ENCODE peak calls at places on chromosomes 12 and 14, in eight cellular contexts. S, H, Y, I, E, A, C and D are unnamed samples. For H3K4me1, the result is how much of the 10 kb centered on the place peaks cover.

GRCh38 chr12:109762071-109762672 is 48.5 kb downstream of the FAM222A start:
- DNase-seq in Y (no peak), A (no peak), H (no peak), E (no peak), C (no peak), S (no peak), I (no peak), D (no peak)

GRCh38 chr14:29900609-29901350 is 26.9 kb downstream of the PRKD1 start:
- DNase-seq in S (no peak), Y (no peak), C (no peak), A (no peak), E (no peak), I (no peak), H (no peak), D (no peak)

GRCh38 chr14:61244051-61244450 is 37.1 kb downstream of the TMEM30B start:
- DNase-seq in A (no peak), I (no peak), C (no peak), S (no peak), Y (no peak), H (no peak), E (no peak), D (no peak)

GRCh38 chr12:125128806-125129571 is 63.8 kb downstream of the AACS start:
- DNase-seq in A (no peak), S (no peak), I (no peak), H (no peak), Y (no peak), E (no peak), C (no peak), D (no peak)

GRCh38 chr12:50986961-50987737 is 34.8 kb downstream of the HIGD1C start:
- DNase-seq in S (peak), A (peak), Y (peak), I (peak), E (peak), C (peak), H (peak), D (peak)

GRCh38 chr12:121668750-121669524 is 517 bp downstream of the MORN3 start:
- DNase-seq in I (peak), E (no peak), S (no peak), C (peak), Y (peak), H (peak), A (peak), D (peak)

GRCh38 chr14:72631401-72631800 is 262.5 kb downstream of the DPF3 start:
- DNase-seq in I (no peak), S (no peak), A (no peak), H (no peak), E (no peak), C (no peak), Y (no peak), D (no peak)

GRCh38 chr12:52721838-52722470 is 18.6 kb upstream of the KRT77 start:
- DNase-seq in A (no peak), E (no peak), S (no peak), H (no peak), I (no peak), Y (no peak), C (no peak), D (no peak)

GRCh38 chr12:14554281-14555008 is 13.2 kb downstream of the PLBD1 start:
- DNase-seq in Y (peak), A (no peak), E (no peak), S (peak), I (no peak), H (peak), C (peak), D (no peak)

GRCh38 chr12:18955594-18955993 is 173.9 kb upstream of the PLEKHA5 start:
- DNase-seq in C (no peak), Y (peak), E (no peak), A (no peak), H (peak), S (no peak), I (no peak), D (no peak)

GRCh38 chr12:48875944-48876520 is 10.4 kb upstream of the RND1 start:
- DNase-seq in E (no peak), Y (peak), C (no peak), H (no peak), S (no peak), I (no peak), A (no peak), D (no peak)

GRCh38 chr12:9711664-9712063 is 21.2 kb downstream of the CLECL1 start:
- DNase-seq in C (no peak), I (no peak), E (no peak), A (peak), S (no peak), H (no peak), Y (peak), D (no peak)

GRCh38 chr12:56362130-56363059 is at the start of gene APOF:
- DNase-seq in E (no peak), I (no peak), Y (no peak), H (no peak), A (no peak), C (no peak), S (no peak), D (no peak)

GRCh38 chr12:42741771-42742510 is 152.4 kb upstream of the PRICKLE1 start:
- DNase-seq in S (no peak), E (no peak), H (peak), I (no peak), Y (peak), A (no peak), C (no peak), D (no peak)

GRCh38 chr14:95508377-95508776 is 8.1 kb downstream of the SYNE3 start:
- DNase-seq in E (no peak), S (no peak), C (no peak), A (no peak), I (no peak), H (no peak), Y (no peak), D (no peak)
- H3K4me2 ChIP-seq in E (no peak), S (peak), C (no peak), A (no peak), I (peak), H (peak), Y (no peak), D (no peak)

DNA sequence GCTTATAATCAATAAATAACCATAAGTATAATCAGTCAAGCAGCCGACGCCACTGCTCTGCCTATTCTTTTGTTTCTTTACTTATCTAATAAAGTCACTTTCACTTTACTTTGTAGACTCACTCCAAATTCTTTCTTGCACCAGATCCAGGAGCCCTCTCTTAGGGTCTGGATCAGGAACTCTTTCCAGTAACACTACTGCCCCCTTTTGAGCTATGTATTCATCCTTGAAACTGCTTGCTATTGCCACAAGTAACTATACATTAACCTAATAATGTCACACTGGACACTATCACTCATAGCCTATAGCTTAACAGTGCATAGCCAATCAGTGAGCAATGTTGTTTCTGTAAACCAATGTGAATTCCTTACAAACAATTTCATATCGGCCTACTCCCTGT is 2.8 kb upstream of the NID2 start:
- DNase-seq in E (no peak), S (no peak), C (no peak), A (peak), I (no peak), Y (peak), H (peak), D (peak)
- H3K4me1 ChIP-seq in E (under half), S (under half), C (under half), A (under half), I (under half), Y (under half), H (under half), D (under half)

DNA sequence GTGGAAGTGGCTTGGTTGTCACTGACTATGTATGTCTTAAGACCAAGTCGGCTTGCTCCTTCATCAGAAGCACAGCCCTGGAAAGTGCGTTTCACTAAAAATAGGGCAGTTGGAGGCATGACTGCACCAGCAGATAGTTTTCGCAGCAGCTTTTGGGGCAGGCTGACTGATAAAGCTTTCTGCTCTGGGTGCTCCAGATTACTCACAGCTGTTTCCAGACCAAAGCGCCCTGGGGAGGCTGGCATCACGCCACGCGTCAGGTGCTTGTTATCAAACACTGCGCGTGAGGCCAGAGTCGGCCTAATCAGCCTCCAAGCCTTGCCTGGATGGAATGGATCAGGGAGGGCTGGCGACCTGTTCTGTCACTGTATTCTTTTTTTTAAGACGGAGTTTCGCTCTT is 13.3 kb upstream of the LRRC10 start:
- DNase-seq in C (no peak), A (no peak), H (no peak), S (no peak), I (peak), Y (no peak), E (no peak), D (no peak)
- TF ChIP-seq EZH2phosphoT487 in C (no peak), A (no peak), H (no peak), S (no peak), I (no peak), Y (no peak), E (no peak), D (no peak)

GRCh38 chr12:54045868-54046529 is 7.6 kb upstream of the HOXC4 start:
- DNase-seq in I (no peak), Y (no peak), S (no peak), E (no peak), H (no peak), C (no peak), A (no peak), D (no peak)

GRCh38 chr12:54048694-54049093 is 4.9 kb upstream of the HOXC4 start:
- DNase-seq in A (no peak), H (no peak), S (no peak), E (no peak), I (no peak), C (no peak), Y (no peak), D (no peak)

GRCh38 chr12:54047964-54048303 is 5.7 kb upstream of the HOXC4 start:
- DNase-seq in E (no peak), C (no peak), Y (no peak), H (no peak), I (no peak), A (no peak), S (no peak), D (peak)

GRCh38 chr12:54046809-54047159 is 6.9 kb upstream of the HOXC4 start:
- DNase-seq in I (no peak), H (no peak), Y (no peak), E (no peak), A (no peak), C (no peak), S (no peak), D (no peak)

GRCh38 chr12:54047160-54047963 is 6.3 kb upstream of the HOXC4 start:
- DNase-seq in S (no peak), A (no peak), I (no peak), C (no peak), Y (no peak), E (no peak), H (no peak), D (peak)
- H3K4me2 ChIP-seq in S (no peak), A (peak), I (no peak), C (peak), Y (no peak), E (no peak), H (no peak), D (no peak)

DNA sequence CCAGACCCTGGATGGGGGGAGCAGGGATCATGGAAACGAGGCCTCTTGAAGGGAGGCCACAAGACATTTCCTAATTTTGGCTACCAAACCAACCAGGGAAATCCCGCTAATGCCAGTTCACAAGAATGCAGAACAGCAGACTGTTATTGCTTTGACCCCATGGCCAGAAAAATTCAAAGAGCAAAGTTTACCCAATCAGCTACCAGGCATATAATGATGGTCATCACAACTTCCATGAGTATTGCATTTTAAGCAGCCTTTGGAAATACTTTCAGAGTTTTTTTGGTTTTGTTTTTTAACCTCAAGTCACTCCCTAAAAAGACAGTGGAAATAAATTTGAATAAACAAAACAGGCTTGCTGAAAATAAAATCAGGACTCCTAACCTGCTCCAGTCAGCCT is at the start of gene IL25:
- DNase-seq in Y (no peak), C (no peak), I (no peak), E (no peak), S (no peak), A (no peak), H (no peak), D (no peak)
- H3K4me1 ChIP-seq in Y (under half), C (under half), I (under half), E (under half), S (under half), A (under half), H (under half), D (under half)

DNA sequence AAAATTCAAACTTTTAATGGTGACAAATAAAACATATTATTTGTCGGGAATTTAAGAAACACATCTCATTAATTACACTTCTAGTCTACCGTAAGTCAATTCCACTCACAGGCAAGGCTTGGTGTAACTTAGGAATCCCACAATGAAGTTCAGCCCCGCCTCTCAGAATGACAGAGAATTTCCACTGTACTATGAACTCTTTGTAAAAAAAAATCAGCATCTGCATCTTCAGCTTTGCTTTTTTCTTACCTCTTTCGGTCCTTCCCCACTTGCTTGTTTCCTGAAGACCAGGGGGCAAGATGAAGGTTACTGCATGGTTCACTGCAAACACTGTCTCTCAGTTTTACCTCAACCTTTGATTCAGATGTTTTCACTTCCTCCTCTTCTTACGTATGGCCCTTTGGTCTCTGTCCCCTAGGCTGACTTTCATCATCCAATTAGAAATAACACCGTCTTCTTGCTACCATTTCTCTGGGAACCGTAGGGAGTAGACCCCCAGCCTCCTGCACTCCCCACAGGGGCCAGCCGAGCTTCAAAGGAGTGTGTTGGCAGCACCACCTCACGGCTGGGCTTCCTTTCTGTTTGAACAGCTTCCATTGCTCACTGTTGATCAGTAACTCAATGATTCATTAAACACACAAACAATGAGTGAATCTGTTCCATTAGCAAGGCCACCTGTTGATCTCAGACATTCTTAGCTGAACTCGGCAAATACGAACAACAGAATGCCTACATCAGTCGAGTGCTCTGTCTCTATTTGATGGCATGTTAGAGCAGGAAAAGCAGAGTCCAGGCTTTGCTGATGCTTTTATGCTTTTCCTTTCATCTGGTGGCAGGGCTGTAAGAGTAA is 343.0 kb downstream of the BMP4 start:
- DNase-seq in A (peak), Y (no peak), S (peak), E (peak), H (peak), C (peak), I (no peak), D (peak)
- TF ChIP-seq EZH2phosphoT487 in A (no peak), Y (no peak), S (no peak), E (no peak), H (no peak), C (no peak), I (no peak), D (no peak)

GRCh38 chr12:2244013-2244861 is 191.4 kb downstream of the CACNA1C start:
- DNase-seq in Y (peak), A (peak), E (no peak), H (peak), I (no peak), C (peak), S (peak), D (peak)
- H3K4me2 ChIP-seq in Y (peak), A (peak), E (no peak), H (no peak), I (peak), C (no peak), S (peak), D (peak)

DNA sequence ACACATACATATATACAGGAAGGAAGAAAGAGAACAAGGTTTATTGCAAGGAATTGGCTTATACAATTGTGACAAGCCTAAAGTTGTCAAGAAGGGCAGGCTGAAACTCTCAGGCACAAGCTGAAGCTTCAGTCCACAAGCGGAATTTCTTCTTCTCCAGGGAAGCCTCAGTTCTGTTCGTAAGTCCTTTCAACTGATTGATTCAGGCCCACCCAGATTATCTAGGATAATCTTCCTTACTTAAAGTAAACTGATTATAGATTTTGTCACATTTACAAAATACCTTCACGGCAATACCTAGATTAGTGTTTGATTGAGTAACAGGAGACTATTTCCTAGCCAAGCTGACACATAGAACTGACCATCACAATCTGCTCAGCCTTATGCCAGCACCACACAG is 81.5 kb upstream of the TMEM260 start:
- DNase-seq in S (no peak), C (no peak), E (no peak), I (no peak), Y (no peak), H (no peak), A (no peak), D (no peak)
- H3K4me1 ChIP-seq in S (under half), C (under half), E (under half), I (under half), Y (under half), H (under half), A (under half), D (under half)